ENCODE peak calls at places on chromosomes 3 and 15, in seven cellular contexts. B, H, D, C, V, I and K are unnamed samples.

GRCh38 chr3:188184160-188184559 is 30.2 kb downstream of the LPP start:
- DNase-seq in B (no peak), H (no peak), D (no peak), C (no peak), V (no peak), I (no peak), K (no peak)

GRCh38 chr3:71724584-71725278 is 471 bp downstream of the EIF4E3 start:
- DNase-seq in B (peak), H (peak), D (no peak), C (peak), V (peak), I (peak), K (peak)

GRCh38 chr3:157097198-157097597 is 62.7 kb downstream of the CCNL1 start:
- DNase-seq in B (no peak), H (no peak), D (no peak), C (no peak), V (no peak), I (no peak), K (no peak)

GRCh38 chr15:88375234-88375926 is 91.8 kb downstream of the MRPL46 start:
- DNase-seq in B (no peak), H (no peak), D (no peak), C (no peak), V (no peak), I (no peak), K (no peak)

GRCh38 chr3:105868450-105868744 is 415 bp downstream of the CBLB start:
- DNase-seq in B (peak), H (peak), D (no peak), C (peak), V (peak), I (peak), K (no peak)

GRCh38 chr15:55710286-55710685 is 32.7 kb downstream of the PRTG start:
- DNase-seq in B (no peak), H (no peak), D (no peak), C (no peak), V (no peak), I (no peak), K (no peak)

GRCh38 chr3:76949033-76949432 is 90.9 kb upstream of the ROBO2 start:
- DNase-seq in B (no peak), H (no peak), D (no peak), C (no peak), V (no peak), I (no peak), K (no peak)

GRCh38 chr3:134419966-134420321 is 45.7 kb upstream of the AMOTL2 start:
- DNase-seq in B (no peak), H (no peak), D (no peak), C (no peak), V (no peak), I (no peak), K (no peak)

GRCh38 chr3:131655076-131655685 is 152.4 kb upstream of the MRPL3 start:
- DNase-seq in B (no peak), H (no peak), D (no peak), C (no peak), V (no peak), I (no peak), K (no peak)

GRCh38 chr15:29437888-29438713 is 168.5 kb upstream of the NSMCE3 start:
- DNase-seq in B (no peak), H (no peak), D (no peak), C (no peak), V (no peak), I (no peak), K (no peak)

GRCh38 chr3:45623434-45623833 is 28.9 kb downstream of the LIMD1 start:
- DNase-seq in B (no peak), H (no peak), D (no peak), C (no peak), V (no peak), I (no peak), K (no peak)

GRCh38 chr15:57541805-57542504 is 49.7 kb upstream of the MYZAP start:
- DNase-seq in B (peak), H (peak), D (no peak), C (peak), V (peak), I (peak), K (no peak)

GRCh38 chr3:165196577-165197561 is 685 bp upstream of the SLITRK3 start:
- DNase-seq in B (no peak), H (no peak), D (no peak), C (peak), V (no peak), I (no peak), K (no peak)

GRCh38 chr3:102122527-102122926 is 273.2 kb downstream of the NFKBIZ start:
- DNase-seq in B (no peak), H (no peak), D (no peak), C (no peak), V (no peak), I (no peak), K (no peak)

GRCh38 chr15:29693225-29693624 is 129.0 kb downstream of the TJP1 start:
- DNase-seq in B (no peak), H (no peak), D (no peak), C (no peak), V (no peak), I (no peak), K (no peak)

GRCh38 chr3:45946307-45946706 is 3.0 kb downstream of the CXCR6 start:
- DNase-seq in B (no peak), H (no peak), D (no peak), C (no peak), V (no peak), I (no peak), K (no peak)

GRCh38 chr3:170865209-170866094 is 4.5 kb downstream of the RPL22L1 start:
- DNase-seq in B (no peak), H (no peak), D (no peak), C (no peak), V (no peak), I (no peak), K (no peak)

GRCh38 chr15:25498835-25499234 is 60.0 kb upstream of the UBE3A start:
- DNase-seq in B (no peak), H (no peak), D (no peak), C (no peak), V (no peak), I (no peak), K (no peak)

GRCh38 chr3:72343078-72343477 is 505.2 kb downstream of the SHQ1 start:
- DNase-seq in B (peak), H (peak), D (peak), C (no peak), V (peak), I (no peak), K (no peak)

GRCh38 chr3:39127907-39128303 is 20.4 kb downstream of the TTC21A start:
- DNase-seq in B (no peak), H (no peak), D (no peak), C (no peak), V (no peak), I (no peak), K (no peak)

GRCh38 chr3:66479532-66479947 is 21.3 kb downstream of the LRIG1 start:
- DNase-seq in B (no peak), H (no peak), D (no peak), C (no peak), V (no peak), I (no peak), K (no peak)

GRCh38 chr15:27061739-27062138 is 90.8 kb downstream of the GABRG3 start:
- DNase-seq in B (no peak), H (no peak), D (no peak), C (no peak), V (no peak), I (no peak), K (no peak)

GRCh38 chr15:20106026-20106425 is 435.6 kb downstream of the GOLGA6L6 start:
- DNase-seq in B (no peak), H (no peak), D (no peak), C (peak), V (no peak), I (peak), K (no peak)

GRCh38 chr15:80996247-80996646 is 4.5 kb upstream of the TLNRD1 start:
- DNase-seq in B (peak), H (no peak), D (no peak), C (no peak), V (no peak), I (no peak), K (no peak)

GRCh38 chr3:119018690-119019463 is 15.8 kb downstream of the IGSF11 start:
- DNase-seq in B (no peak), H (no peak), D (no peak), C (peak), V (no peak), I (no peak), K (no peak)

GRCh38 chr3:193378706-193379105 is at the start of gene ATP13A5:
- DNase-seq in B (no peak), H (no peak), D (no peak), C (no peak), V (no peak), I (no peak), K (no peak)

GRCh38 chr3:14587733-14588360 is 47.7 kb upstream of the GRIP2 start:
- DNase-seq in B (peak), H (no peak), D (no peak), C (no peak), V (peak), I (no peak), K (no peak)

GRCh38 chr3:55461896-55462295 is 25.2 kb downstream of the WNT5A start:
- DNase-seq in B (no peak), H (no peak), D (no peak), C (no peak), V (no peak), I (no peak), K (no peak)

GRCh38 chr3:178385280-178385952 is 150.8 kb upstream of the KCNMB2 start:
- DNase-seq in B (peak), H (no peak), D (no peak), C (no peak), V (no peak), I (no peak), K (no peak)

GRCh38 chr15:88792342-88793282 is 10.6 kb upstream of the ACAN start:
- DNase-seq in B (no peak), H (no peak), D (no peak), C (no peak), V (no peak), I (no peak), K (no peak)

GRCh38 chr3:194231840-194232832 is 96.2 kb downstream of the HES1 start:
- DNase-seq in B (no peak), H (no peak), D (no peak), C (no peak), V (no peak), I (no peak), K (no peak)

GRCh38 chr3:101042996-101043686 is 49.9 kb upstream of the ABI3BP start:
- DNase-seq in B (peak), H (no peak), D (no peak), C (no peak), V (no peak), I (no peak), K (no peak)

GRCh38 chr3:108705045-108705444 is 52.2 kb downstream of the RETNLB start:
- DNase-seq in B (no peak), H (no peak), D (no peak), C (no peak), V (no peak), I (no peak), K (no peak)

GRCh38 chr3:159417761-159418160 is 570.9 kb upstream of the IL12A start:
- DNase-seq in B (peak), H (no peak), D (no peak), C (no peak), V (peak), I (no peak), K (no peak)

GRCh38 chr3:187986514-187986934 is 167.4 kb upstream of the LPP start:
- DNase-seq in B (peak), H (peak), D (no peak), C (no peak), V (peak), I (no peak), K (peak)